ENCODE peak calls at places on chromosome 11, in five cellular contexts. One of them, this sample, is unnamed.

GRCh38 chr11:70590356-70590991 is 192.1 kb downstream of the CTTN start:
- DNase-seq in ovary: no peak
- DNase-seq in DND-41: peak; percentile 69
- DNase-seq in endothelial cell of umbilical vein: no peak
- DNase-seq in WERI-Rb-1: no peak
- DNase-seq in this sample: no peak

GRCh38 chr11:50032574-50032973 is at the start of gene OR4C45:
- DNase-seq in ovary: no peak
- DNase-seq in DND-41: no peak
- DNase-seq in endothelial cell of umbilical vein: no peak
- DNase-seq in WERI-Rb-1: no peak
- DNase-seq in this sample: no peak

GRCh38 chr11:105045897-105046296 is 762 bp upstream of the CARD16 start:
- DNase-seq in ovary: no peak
- DNase-seq in DND-41: no peak
- DNase-seq in endothelial cell of umbilical vein: no peak
- DNase-seq in WERI-Rb-1: no peak
- DNase-seq in this sample: no peak

GRCh38 chr11:125390949-125391348 is 105.1 kb downstream of the FEZ1 start:
- DNase-seq in ovary: no peak
- DNase-seq in DND-41: no peak
- DNase-seq in endothelial cell of umbilical vein: peak; percentile 79
- DNase-seq in WERI-Rb-1: no peak
- DNase-seq in this sample: no peak

GRCh38 chr11:65862941-65863888 is 3.0 kb downstream of the MUS81 start:
- DNase-seq in ovary: no peak
- DNase-seq in DND-41: peak; percentile 6
- DNase-seq in endothelial cell of umbilical vein: no peak
- DNase-seq in WERI-Rb-1: peak; percentile 6
- DNase-seq in this sample: no peak

GRCh38 chr11:73478737-73479347 is 102.6 kb downstream of the RELT start:
- DNase-seq in ovary: no peak
- DNase-seq in DND-41: peak; percentile 11
- DNase-seq in endothelial cell of umbilical vein: peak; percentile 59
- DNase-seq in WERI-Rb-1: no peak
- DNase-seq in this sample: no peak

GRCh38 chr11:126991596-126991995 is 9.0 kb downstream of the KIRREL3 start:
- DNase-seq in ovary: no peak
- DNase-seq in DND-41: no peak
- DNase-seq in endothelial cell of umbilical vein: no peak
- DNase-seq in WERI-Rb-1: no peak
- DNase-seq in this sample: no peak

GRCh38 chr11:77512092-77512491 is 38.2 kb upstream of the PAK1 start:
- DNase-seq in ovary: no peak
- DNase-seq in DND-41: no peak
- DNase-seq in endothelial cell of umbilical vein: no peak
- DNase-seq in WERI-Rb-1: no peak
- DNase-seq in this sample: no peak

GRCh38 chr11:66637557-66638176 is 836 bp upstream of the RBM4 start:
- DNase-seq in ovary: no peak
- DNase-seq in DND-41: no peak
- DNase-seq in endothelial cell of umbilical vein: no peak
- DNase-seq in WERI-Rb-1: no peak
- DNase-seq in this sample: no peak

GRCh38 chr11:35518766-35519165 is 6.7 kb downstream of the PAMR1 start:
- DNase-seq in ovary: no peak
- DNase-seq in DND-41: no peak
- DNase-seq in endothelial cell of umbilical vein: no peak
- DNase-seq in WERI-Rb-1: no peak
- DNase-seq in this sample: no peak

GRCh38 chr11:115464269-115464668 is 39.9 kb downstream of the CADM1 start:
- DNase-seq in ovary: no peak
- DNase-seq in DND-41: no peak
- DNase-seq in endothelial cell of umbilical vein: no peak
- DNase-seq in WERI-Rb-1: no peak
- DNase-seq in this sample: no peak

GRCh38 chr11:105609341-105609781 is 512 bp upstream of the GRIA4 start:
- DNase-seq in ovary: no peak
- DNase-seq in DND-41: peak; percentile 7
- DNase-seq in endothelial cell of umbilical vein: peak; percentile 39
- DNase-seq in WERI-Rb-1: peak; percentile 49
- DNase-seq in this sample: no peak

GRCh38 chr11:95703059-95703458 is 86.5 kb downstream of the FAM76B start:
- DNase-seq in ovary: no peak
- DNase-seq in DND-41: no peak
- DNase-seq in endothelial cell of umbilical vein: no peak
- DNase-seq in WERI-Rb-1: no peak
- DNase-seq in this sample: no peak

GRCh38 chr11:2830030-2830812 is 55.4 kb downstream of the CDKN1C start:
- DNase-seq in ovary: peak; percentile 14
- DNase-seq in DND-41: no peak
- DNase-seq in endothelial cell of umbilical vein: no peak
- DNase-seq in WERI-Rb-1: no peak
- DNase-seq in this sample: no peak

GRCh38 chr11:72483412-72484186 is 49.3 kb upstream of the CLPB start:
- DNase-seq in ovary: no peak
- DNase-seq in DND-41: peak; percentile 20
- DNase-seq in endothelial cell of umbilical vein: peak; percentile 92
- DNase-seq in WERI-Rb-1: no peak
- DNase-seq in this sample: no peak

GRCh38 chr11:47233989-47234668 is 14.5 kb downstream of the ACP2 start:
- DNase-seq in ovary: no peak
- DNase-seq in DND-41: peak; percentile 29
- DNase-seq in endothelial cell of umbilical vein: peak; percentile 29
- DNase-seq in WERI-Rb-1: peak; percentile 50
- DNase-seq in this sample: no peak

GRCh38 chr11:26204110-26204509 is 127.8 kb upstream of the ANO3 start:
- DNase-seq in ovary: no peak
- DNase-seq in DND-41: no peak
- DNase-seq in endothelial cell of umbilical vein: no peak
- DNase-seq in WERI-Rb-1: no peak
- DNase-seq in this sample: no peak

GRCh38 chr11:76653674-76654309 is 16.8 kb downstream of the LRRC32 start:
- DNase-seq in ovary: no peak
- DNase-seq in DND-41: no peak
- DNase-seq in endothelial cell of umbilical vein: no peak
- DNase-seq in WERI-Rb-1: no peak
- DNase-seq in this sample: no peak

GRCh38 chr11:83641511-83641910 is 355.3 kb upstream of the CCDC90B start:
- DNase-seq in ovary: no peak
- DNase-seq in DND-41: no peak
- DNase-seq in endothelial cell of umbilical vein: no peak
- DNase-seq in WERI-Rb-1: no peak
- DNase-seq in this sample: no peak

GRCh38 chr11:100827934-100828661 is 141.0 kb downstream of the ARHGAP42 start:
- DNase-seq in ovary: no peak
- DNase-seq in DND-41: peak; percentile 8
- DNase-seq in endothelial cell of umbilical vein: peak; percentile 70
- DNase-seq in WERI-Rb-1: peak; percentile 47
- DNase-seq in this sample: no peak

GRCh38 chr11:108708173-108708572 is 43.3 kb downstream of the DDX10 start:
- DNase-seq in ovary: no peak
- DNase-seq in DND-41: no peak
- DNase-seq in endothelial cell of umbilical vein: no peak
- DNase-seq in WERI-Rb-1: no peak
- DNase-seq in this sample: no peak
- H3K9me3 ChIP-seq in ovary: peaks cover 4% of the 10 kb centered on the region
- H3K9me3 ChIP-seq in DND-41: peaks cover 13% of the 10 kb centered on the region
- H3K9me3 ChIP-seq in endothelial cell of umbilical vein: no peaks in the 10 kb centered on the region
- H3K9me3 ChIP-seq in WERI-Rb-1: no peaks in the 10 kb centered on the region
- H3K9me3 ChIP-seq in this sample: no peaks in the 10 kb centered on the region

DNA sequence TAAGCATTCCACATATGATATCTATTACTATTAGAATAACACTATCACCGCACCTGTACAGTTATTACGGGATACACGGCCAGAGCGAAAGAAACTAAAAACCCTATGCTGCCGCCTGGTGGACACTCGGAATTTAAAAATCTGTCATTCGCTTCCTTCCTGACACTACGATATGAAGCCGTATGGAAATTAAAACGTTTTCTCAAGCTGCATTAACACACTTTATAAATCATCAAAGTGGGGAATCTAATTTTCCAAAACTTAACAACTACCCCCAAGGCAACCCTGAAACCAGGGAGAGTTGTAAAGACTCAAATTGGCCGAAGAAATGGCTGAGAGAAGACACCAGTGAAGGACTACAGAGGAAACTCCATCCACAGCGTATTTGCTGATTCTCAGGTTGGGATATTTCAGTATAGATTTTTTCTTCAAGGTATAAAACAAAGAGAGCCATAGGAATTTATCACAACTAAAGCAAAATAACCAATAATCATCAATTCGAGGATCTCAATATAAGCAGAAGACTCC is 1.4 kb downstream of the CCDC73 start:
- DNase-seq in ovary: peak; percentile 50
- DNase-seq in DND-41: peak; percentile 77
- DNase-seq in endothelial cell of umbilical vein: peak; percentile 57
- DNase-seq in WERI-Rb-1: peak; percentile 41
- DNase-seq in this sample: peak; percentile 32
- H3K4me3 ChIP-seq in ovary: no peak overlapping the region
- H3K4me3 ChIP-seq in DND-41: no peak overlapping the region
- H3K4me3 ChIP-seq in endothelial cell of umbilical vein: no peak overlapping the region
- H3K4me3 ChIP-seq in WERI-Rb-1: no peak overlapping the region
- H3K4me3 ChIP-seq in this sample: no peak overlapping the region

GRCh38 chr11:134727636-134728035 is 315.6 kb upstream of the B3GAT1 start:
- DNase-seq in ovary: no peak
- DNase-seq in DND-41: no peak
- DNase-seq in endothelial cell of umbilical vein: no peak
- DNase-seq in WERI-Rb-1: peak; percentile 31
- DNase-seq in this sample: no peak
- H3K9me3 ChIP-seq in ovary: no peaks in the 10 kb centered on the region
- H3K9me3 ChIP-seq in DND-41: no peaks in the 10 kb centered on the region
- H3K9me3 ChIP-seq in endothelial cell of umbilical vein: no peaks in the 10 kb centered on the region
- H3K9me3 ChIP-seq in WERI-Rb-1: no peaks in the 10 kb centered on the region
- H3K9me3 ChIP-seq in this sample: no peaks in the 10 kb centered on the region

GRCh38 chr11:119342023-119342300 is 1.3 kb upstream of the C1QTNF5 start:
- DNase-seq in ovary: no peak
- DNase-seq in DND-41: no peak
- DNase-seq in endothelial cell of umbilical vein: no peak
- DNase-seq in WERI-Rb-1: no peak
- DNase-seq in this sample: no peak
- H3K4me3 ChIP-seq in ovary: no peak overlapping the region
- H3K4me3 ChIP-seq in DND-41: no peak overlapping the region
- H3K4me3 ChIP-seq in endothelial cell of umbilical vein: no peak overlapping the region
- H3K4me3 ChIP-seq in WERI-Rb-1: no peak overlapping the region
- H3K4me3 ChIP-seq in this sample: no peak overlapping the region

DNA sequence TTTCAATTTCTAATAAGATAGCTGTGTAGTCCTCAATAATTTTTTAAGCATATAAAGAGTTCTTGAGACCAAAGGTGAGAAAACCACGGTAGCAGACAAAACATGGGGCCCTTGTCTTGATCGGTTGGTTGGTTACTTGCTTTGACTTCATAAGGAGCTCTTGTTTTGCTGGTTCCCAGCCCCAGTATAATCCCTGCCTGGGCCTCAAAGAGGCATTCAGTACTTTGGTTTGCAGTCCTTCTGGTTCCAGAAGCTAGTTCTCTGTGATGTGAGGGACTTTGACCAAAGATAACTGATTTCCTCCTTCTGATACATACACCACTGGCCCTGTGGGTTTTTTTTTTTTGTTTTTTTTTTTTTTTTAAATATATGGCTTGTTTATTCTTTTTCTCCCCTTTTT is 17.1 kb downstream of the MARK2 start:
- DNase-seq in ovary: no peak
- DNase-seq in DND-41: peak; percentile 25
- DNase-seq in endothelial cell of umbilical vein: no peak
- DNase-seq in WERI-Rb-1: no peak
- DNase-seq in this sample: no peak
- H3K9me3 ChIP-seq in ovary: no peaks in the 10 kb centered on the region
- H3K9me3 ChIP-seq in DND-41: no peaks in the 10 kb centered on the region
- H3K9me3 ChIP-seq in endothelial cell of umbilical vein: no peaks in the 10 kb centered on the region
- H3K9me3 ChIP-seq in WERI-Rb-1: no peaks in the 10 kb centered on the region
- H3K9me3 ChIP-seq in this sample: no peaks in the 10 kb centered on the region

DNA sequence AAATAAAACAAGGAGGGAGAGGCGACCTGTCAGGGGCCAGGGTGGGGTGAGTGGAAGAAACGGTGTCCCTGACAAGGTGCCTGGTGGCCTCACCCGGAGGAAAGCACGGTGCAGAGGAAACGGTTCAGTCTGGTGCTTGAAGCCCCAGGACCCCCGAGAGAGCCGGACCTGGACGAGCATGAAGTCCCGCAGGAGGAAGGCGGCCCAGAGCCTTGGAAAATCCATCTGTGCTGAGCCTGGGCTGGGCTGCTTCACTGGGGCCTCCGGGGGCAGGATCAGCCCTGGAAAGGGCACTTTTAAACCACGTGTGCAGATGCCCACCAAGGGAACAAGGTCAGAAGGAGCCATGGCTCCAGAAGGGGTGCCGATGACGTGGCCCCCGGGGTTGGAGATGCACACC is 467.3 kb downstream of the OPCML start:
- DNase-seq in ovary: no peak
- DNase-seq in DND-41: no peak
- DNase-seq in endothelial cell of umbilical vein: no peak
- DNase-seq in WERI-Rb-1: no peak
- DNase-seq in this sample: no peak
- H3K4me3 ChIP-seq in ovary: no peak overlapping the region
- H3K4me3 ChIP-seq in DND-41: no peak overlapping the region
- H3K4me3 ChIP-seq in endothelial cell of umbilical vein: no peak overlapping the region
- H3K4me3 ChIP-seq in WERI-Rb-1: peak overlapping the region; percentile 69
- H3K4me3 ChIP-seq in this sample: no peak overlapping the region

GRCh38 chr11:11334607-11335006 is 18.4 kb downstream of the CSNK2A3 start:
- DNase-seq in ovary: no peak
- DNase-seq in DND-41: no peak
- DNase-seq in endothelial cell of umbilical vein: no peak
- DNase-seq in WERI-Rb-1: no peak
- DNase-seq in this sample: no peak
- H3K9me3 ChIP-seq in ovary: no peaks in the 10 kb centered on the region
- H3K9me3 ChIP-seq in DND-41: no peaks in the 10 kb centered on the region
- H3K9me3 ChIP-seq in endothelial cell of umbilical vein: no peaks in the 10 kb centered on the region
- H3K9me3 ChIP-seq in WERI-Rb-1: no peaks in the 10 kb centered on the region
- H3K9me3 ChIP-seq in this sample: no peaks in the 10 kb centered on the region

GRCh38 chr11:13207270-13207664 is 70.3 kb upstream of the BMAL1 start:
- DNase-seq in ovary: no peak
- DNase-seq in DND-41: no peak
- DNase-seq in endothelial cell of umbilical vein: peak; percentile 4
- DNase-seq in WERI-Rb-1: no peak
- DNase-seq in this sample: no peak

GRCh38 chr11:13209379-13209778 is 68.2 kb upstream of the BMAL1 start:
- DNase-seq in ovary: no peak
- DNase-seq in DND-41: no peak
- DNase-seq in endothelial cell of umbilical vein: no peak
- DNase-seq in WERI-Rb-1: no peak
- DNase-seq in this sample: no peak

GRCh38 chr11:13208921-13209320 is 68.7 kb upstream of the BMAL1 start:
- DNase-seq in ovary: no peak
- DNase-seq in DND-41: no peak
- DNase-seq in endothelial cell of umbilical vein: no peak
- DNase-seq in WERI-Rb-1: no peak
- DNase-seq in this sample: no peak

GRCh38 chr11:13206086-13206640 is 71.4 kb upstream of the BMAL1 start:
- DNase-seq in ovary: no peak
- DNase-seq in DND-41: no peak
- DNase-seq in endothelial cell of umbilical vein: no peak
- DNase-seq in WERI-Rb-1: no peak
- DNase-seq in this sample: no peak

GRCh38 chr11:13207665-13208594 is 69.7 kb upstream of the BMAL1 start:
- DNase-seq in ovary: peak; percentile 52
- DNase-seq in DND-41: no peak
- DNase-seq in endothelial cell of umbilical vein: peak; percentile 84
- DNase-seq in WERI-Rb-1: no peak
- DNase-seq in this sample: no peak
- H3K4me3 ChIP-seq in ovary: peak overlapping the region; percentile 36
- H3K4me3 ChIP-seq in DND-41: no peak overlapping the region
- H3K4me3 ChIP-seq in endothelial cell of umbilical vein: peak overlapping the region; percentile 1
- H3K4me3 ChIP-seq in WERI-Rb-1: no peak overlapping the region
- H3K4me3 ChIP-seq in this sample: peak overlapping the region; percentile 59